ENCODE peak calls at places on chromosomes 4 and X, in five cellular contexts. I is GM23248, Z is adrenal gland, H is mucosa of descending colon, Q is left ventricle myocardium inferior. O is an unnamed sample.

GRCh38 chr4:81460115-81460836 is 11.4 kb downstream of the RASGEF1B start:
- DNase-seq in I (no peak), Z (no peak), H (no peak), Q (no peak), O (peak; percentile 28)

GRCh38 chrX:153411255-153411987 is at the start of gene ZFP92:
- DNase-seq in I (peak; percentile 5), Z (no peak), H (peak; percentile 12), Q (peak; percentile 38), O (no peak)

GRCh38 chrX:47101206-47101605 is 23.0 kb downstream of the RGN start:
- DNase-seq in I (no peak), Z (no peak), H (no peak), Q (no peak), O (no peak)

GRCh38 chr4:149999485-150000074 is 78.7 kb upstream of the DCLK2 start:
- DNase-seq in I (peak; percentile 88), Z (peak; percentile 43), H (peak; percentile 31), Q (no peak), O (no peak)

GRCh38 chrX:40266490-40267333 is 169.0 kb upstream of the BCOR start:
- DNase-seq in I (peak; percentile 82), Z (peak; percentile 80), H (peak; percentile 74), Q (peak; percentile 68), O (peak; percentile 81)

GRCh38 chr4:48698029-48698901 is 81.8 kb downstream of the FRYL start:
- DNase-seq in I (peak; percentile 85), Z (peak; percentile 88), H (peak; percentile 74), Q (peak; percentile 26), O (no peak)

GRCh38 chrX:15758140-15758539 is 20.1 kb downstream of the CA5B start:
- DNase-seq in I (no peak), Z (no peak), H (no peak), Q (no peak), O (no peak)

GRCh38 chrX:144849141-144849540 is 398.2 kb upstream of the SPANXN1 start:
- DNase-seq in I (no peak), Z (no peak), H (no peak), Q (no peak), O (no peak)

GRCh38 chr4:85498068-85498733 is 23.3 kb downstream of the ARHGAP24 start:
- DNase-seq in I (peak; percentile 86), Z (peak; percentile 46), H (peak; percentile 40), Q (peak; percentile 38), O (no peak)

GRCh38 chr4:23368081-23368697 is 521.7 kb downstream of the PPARGC1A start:
- DNase-seq in I (no peak), Z (peak; percentile 52), H (peak; percentile 67), Q (no peak), O (no peak)

GRCh38 chr4:67751260-67751659 is 2.9 kb downstream of the GNRHR start:
- DNase-seq in I (peak; percentile 45), Z (no peak), H (no peak), Q (no peak), O (no peak)

GRCh38 chrX:18676050-18676449 is 4.1 kb upstream of the RS1 start:
- DNase-seq in I (no peak), Z (no peak), H (no peak), Q (no peak), O (no peak)

GRCh38 chr4:161629694-161630441 is 533.9 kb downstream of the FSTL5 start:
- DNase-seq in I (no peak), Z (no peak), H (no peak), Q (no peak), O (no peak)

GRCh38 chrX:118423558-118423957 is 72.1 kb upstream of the DOCK11 start:
- DNase-seq in I (no peak), Z (no peak), H (no peak), Q (no peak), O (no peak)

DNA sequence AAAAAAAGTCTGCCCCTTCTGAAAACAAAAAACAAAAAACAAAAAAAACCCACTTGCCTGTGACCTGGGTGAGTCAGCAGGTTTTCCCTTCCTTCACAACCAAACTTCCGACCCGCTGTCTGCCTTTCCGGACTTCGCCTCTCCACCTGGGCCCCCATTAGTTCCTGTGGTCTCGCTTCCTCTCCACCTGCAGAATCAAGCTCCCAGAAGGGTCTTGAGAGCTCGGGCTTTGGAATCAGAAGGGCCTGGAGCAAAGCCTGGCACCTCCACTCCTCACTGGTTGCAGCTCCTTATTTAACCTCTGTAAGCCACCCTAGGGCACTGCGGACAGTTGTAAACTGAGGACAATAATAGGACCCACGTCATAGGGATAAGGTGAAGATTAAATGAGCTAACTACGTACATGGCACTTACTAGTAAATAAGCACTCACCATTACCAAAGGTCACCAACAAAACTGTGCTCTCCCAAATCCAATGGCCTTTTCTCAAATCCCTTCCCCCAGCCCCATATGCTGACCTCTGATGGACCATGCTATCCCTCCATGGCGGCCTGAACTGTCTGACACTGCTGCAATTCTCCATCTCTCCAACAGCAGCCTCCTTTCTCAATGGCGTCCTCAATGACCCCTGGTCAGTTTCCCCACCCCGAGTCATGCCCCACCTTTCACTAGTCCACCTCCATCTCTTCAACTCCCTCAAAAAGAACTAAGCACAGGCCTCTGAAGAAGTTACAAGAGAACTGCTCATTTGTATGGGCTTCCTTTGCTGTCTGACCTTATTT is 64.2 kb downstream of the IRF2 start:
- DNase-seq in I (no peak), Z (no peak), H (no peak), Q (no peak), O (no peak)
- H3K4me1 ChIP-seq in I (peaks cover 10% of the 10 kb centered on the region), Z (peaks cover 47% of the 10 kb centered on the region), H (peaks cover 27% of the 10 kb centered on the region), Q (peaks cover 96% of the 10 kb centered on the region), O (no peaks in the 10 kb centered on the region)

GRCh38 chr4:142352682-142353081 is 493.4 kb downstream of the INPP4B start:
- DNase-seq in I (no peak), Z (no peak), H (no peak), Q (no peak), O (no peak)
- H3K4me1 ChIP-seq in I (peaks cover 53% of the 10 kb centered on the region), Z (peaks cover 44% of the 10 kb centered on the region), H (peaks cover 20% of the 10 kb centered on the region), Q (peaks cover 82% of the 10 kb centered on the region), O (peaks cover 5% of the 10 kb centered on the region)

GRCh38 chr4:153541426-153542096 is 75.4 kb downstream of the TMEM131L start:
- DNase-seq in I (peak; percentile 92), Z (no peak), H (no peak), Q (no peak), O (no peak)

GRCh38 chr4:153537493-153537960 is 71.4 kb downstream of the TMEM131L start:
- DNase-seq in I (no peak), Z (no peak), H (no peak), Q (no peak), O (no peak)

GRCh38 chr4:153539058-153539826 is 73.1 kb downstream of the TMEM131L start:
- DNase-seq in I (no peak), Z (no peak), H (no peak), Q (no peak), O (no peak)

GRCh38 chr4:153535735-153536494 is 69.8 kb downstream of the TMEM131L start:
- DNase-seq in I (peak; percentile 45), Z (no peak), H (no peak), Q (no peak), O (no peak)

DNA sequence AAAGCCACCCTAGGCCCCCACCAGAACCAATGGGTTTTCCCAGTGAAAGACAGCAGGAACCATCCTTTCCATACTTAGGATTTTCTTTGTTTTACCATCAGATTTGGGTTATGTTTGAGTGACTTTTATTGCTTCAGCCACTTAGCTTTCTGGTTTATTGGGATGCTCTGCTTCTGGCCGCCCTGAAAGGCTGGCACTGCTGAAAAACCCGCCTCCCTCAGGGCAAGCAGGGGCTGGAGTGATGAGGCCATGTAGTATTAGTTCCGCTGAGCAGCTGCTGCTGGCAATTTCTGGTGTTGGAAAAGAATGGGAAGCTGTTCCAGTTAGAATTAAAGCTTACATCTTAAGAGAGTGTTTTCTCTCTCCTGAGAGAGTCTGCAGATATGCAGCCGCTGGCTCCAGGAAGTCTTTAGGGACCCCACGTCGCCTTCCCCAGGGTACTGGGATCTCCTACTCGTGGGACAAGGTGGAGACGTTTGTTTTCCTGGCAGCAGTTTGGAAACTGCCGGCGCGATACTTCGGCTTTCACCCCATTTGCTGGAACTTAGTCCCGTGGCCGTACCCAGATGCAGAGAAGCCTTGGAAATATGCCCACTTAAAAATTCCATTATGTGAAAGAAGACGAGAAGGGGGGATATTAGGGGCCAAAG is 72.4 kb downstream of the TMEM131L start:
- DNase-seq in I (peak; percentile 53), Z (no peak), H (no peak), Q (peak; percentile 47), O (no peak)
- H3K4me1 ChIP-seq in I (peaks cover 30% of the 10 kb centered on the region), Z (peaks cover 8% of the 10 kb centered on the region), H (no peaks in the 10 kb centered on the region), Q (peaks cover 66% of the 10 kb centered on the region), O (no peaks in the 10 kb centered on the region)

DNA sequence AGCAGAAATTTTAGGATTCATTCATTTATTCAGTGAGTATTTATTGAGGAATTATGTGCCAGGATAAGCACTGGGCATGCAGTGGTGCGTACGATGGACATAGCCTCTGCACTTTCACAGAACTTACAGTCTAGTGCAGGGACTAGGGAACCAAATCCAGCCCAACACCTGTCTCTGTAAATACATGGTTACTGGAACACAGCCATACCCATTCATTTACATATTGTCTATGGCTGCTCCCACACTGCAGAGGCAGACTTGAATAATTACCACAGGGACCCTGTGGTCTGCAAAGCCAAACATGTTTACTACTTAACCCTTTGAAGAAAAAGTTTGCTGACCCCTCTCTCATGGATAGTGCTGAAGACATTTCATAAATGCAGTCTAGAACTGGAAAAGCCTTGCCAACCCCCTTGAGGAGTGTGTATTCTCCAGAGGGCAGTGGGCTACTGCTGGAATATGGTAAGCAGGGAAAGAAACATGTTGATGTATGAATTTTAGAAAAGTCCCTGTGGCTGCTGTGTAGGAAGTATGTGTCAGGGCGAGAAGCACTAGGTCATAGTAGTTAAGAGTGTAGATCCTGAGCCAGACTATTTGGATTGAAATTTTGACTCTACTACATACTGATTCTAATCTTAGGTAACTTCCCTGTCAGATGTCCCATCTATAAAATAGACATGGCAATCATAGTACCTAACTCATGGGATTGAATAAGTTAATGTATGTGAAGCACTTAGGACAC is 75.5 kb downstream of the GALNT7 start:
- DNase-seq in I (no peak), Z (no peak), H (no peak), Q (no peak), O (no peak)
- H3K4me1 ChIP-seq in I (peaks cover 7% of the 10 kb centered on the region), Z (peaks cover 6% of the 10 kb centered on the region), H (peaks cover 3% of the 10 kb centered on the region), Q (no peaks in the 10 kb centered on the region), O (no peaks in the 10 kb centered on the region)